ENCODE peak calls at places on chromosome 15, in six cellular contexts. K is endothelial cell, V is cardiac muscle cell, Z is upper lobe of right lung, W is choroid plexus epithelial cell, H is B cell. F is an unnamed sample.

GRCh38 chr15:66212471-66212870 is 41.1 kb downstream of the MEGF11 start:
- DNase-seq in K (no peak), V (no peak), Z (peak), H (no peak), W (no peak), F (no peak)

GRCh38 chr15:93158104-93158503 is 69.1 kb upstream of the RGMA start:
- DNase-seq in H (no peak), W (no peak), Z (no peak), K (no peak), V (no peak), F (no peak)

GRCh38 chr15:84747423-84748273 is 744 bp upstream of the ZNF592 start:
- DNase-seq in W (peak), K (peak), H (peak), V (peak), Z (peak), F (peak)

GRCh38 chr15:70879386-70879785 is 12.8 kb downstream of the THAP10 start:
- DNase-seq in K (no peak), V (peak), H (no peak), W (peak), Z (no peak), F (peak)

GRCh38 chr15:32029862-32030781 is at the start of gene CHRNA7:
- DNase-seq in Z (peak), V (peak), K (peak), W (peak), H (no peak), F (peak)

GRCh38 chr15:43410572-43411214 is 39.8 kb downstream of the TUBGCP4 start:
- DNase-seq in H (no peak), Z (no peak), V (peak), K (no peak), W (peak), F (peak)

GRCh38 chr15:50943623-50944022 is 35.1 kb downstream of the AP4E1 start:
- DNase-seq in K (no peak), W (peak), V (peak), H (no peak), Z (no peak), F (no peak)

GRCh38 chr15:41490355-41490754 is 3.3 kb upstream of the ITPKA start:
- DNase-seq in V (peak), H (no peak), K (no peak), Z (no peak), W (peak), F (peak)

GRCh38 chr15:83166830-83167229 is 40.8 kb downstream of the HDGFL3 start:
- DNase-seq in Z (no peak), W (no peak), K (no peak), H (no peak), V (no peak), F (no peak)

GRCh38 chr15:39625856-39626255 is 45.0 kb downstream of the THBS1 start:
- DNase-seq in K (no peak), V (no peak), W (peak), H (no peak), Z (no peak), F (no peak)

GRCh38 chr15:47824185-47824584 is 106.9 kb downstream of the SEMA6D start:
- DNase-seq in K (no peak), W (no peak), Z (no peak), H (no peak), V (no peak), F (no peak)

GRCh38 chr15:60134609-60135008 is 130.5 kb downstream of the FOXB1 start:
- DNase-seq in V (no peak), K (no peak), W (no peak), Z (no peak), H (no peak), F (no peak)
- TF ChIP-seq CTCF in V (peak), K (no peak), W (peak), Z (peak), H (peak), F (no peak)

GRCh38 chr15:62756326-62756994 is 286.1 kb upstream of the TPM1 start:
- DNase-seq in W (no peak), V (no peak), K (no peak), Z (no peak), H (no peak), F (no peak)
- TF ChIP-seq CTCF in W (no peak), V (no peak), K (no peak), Z (no peak), H (no peak), F (no peak)

DNA sequence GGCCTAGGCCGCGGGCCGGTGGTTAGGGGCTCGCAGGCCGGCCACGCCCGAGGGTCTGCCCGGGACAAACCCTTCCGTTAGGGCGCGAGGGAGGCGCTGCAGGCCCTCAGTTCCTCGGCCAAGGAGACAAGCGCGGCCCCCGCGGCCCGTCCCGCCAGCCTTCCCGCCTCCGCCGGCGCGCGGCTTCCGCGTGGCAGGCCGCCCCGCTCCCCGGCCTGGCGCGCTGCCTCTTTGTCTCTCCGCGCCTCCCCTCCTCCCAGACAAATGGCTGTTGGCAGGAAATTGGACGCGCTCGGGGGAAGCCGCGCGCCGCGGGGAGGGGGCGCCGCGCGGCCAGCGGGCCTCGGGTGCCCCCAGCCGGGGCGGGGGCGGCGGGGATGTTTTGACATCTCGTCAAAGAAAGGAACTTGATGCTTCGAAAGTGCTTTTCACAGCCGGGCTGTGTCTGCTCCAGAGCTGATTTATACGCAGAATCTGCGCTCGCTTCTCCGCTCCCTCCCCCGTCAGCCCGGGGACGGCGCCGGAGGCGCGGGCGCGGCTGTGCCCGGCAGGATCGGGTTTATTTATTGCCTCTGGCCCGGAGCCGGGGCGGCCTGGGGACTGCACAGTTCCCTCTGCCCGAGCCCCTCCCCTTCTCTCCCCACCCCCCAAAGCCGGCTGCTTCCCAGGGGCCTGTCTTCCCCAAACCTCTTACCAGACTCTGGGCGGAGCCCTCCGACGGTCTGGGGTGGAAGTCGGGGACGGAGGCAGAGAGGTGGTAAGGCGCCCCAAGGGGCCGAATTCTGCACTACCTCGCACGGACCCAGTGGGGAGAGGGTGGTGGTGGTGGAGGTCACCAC is 20.8 kb downstream of the SHF start:
- DNase-seq in K (peak), H (peak), W (peak), Z (peak), V (peak), F (peak)
- TF ChIP-seq CTCF in K (peak), H (peak), W (peak), Z (peak), V (peak), F (peak)

DNA sequence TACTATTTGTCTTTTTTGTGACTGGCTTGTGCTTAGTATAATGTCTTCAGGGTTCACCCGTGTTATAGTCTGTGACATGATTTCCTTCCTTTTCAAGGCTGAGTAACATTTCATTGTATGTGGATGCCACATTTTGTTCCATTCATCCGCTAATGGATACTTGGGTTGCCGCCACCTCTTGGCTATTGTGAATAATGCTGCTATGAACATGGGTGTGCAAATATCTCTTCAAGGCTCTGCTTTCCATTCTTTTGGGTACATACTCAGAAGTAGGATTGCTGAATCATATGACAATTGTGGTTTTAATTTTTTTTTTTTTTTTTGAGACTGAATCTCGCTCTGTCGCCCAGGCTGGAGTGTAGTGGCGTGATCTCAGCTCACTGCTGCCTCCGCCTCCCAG is 15.4 kb downstream of the CRTC3 start:
- DNase-seq in Z (no peak), H (no peak), V (no peak), W (no peak), K (no peak), F (peak)
- TF ChIP-seq CTCF in Z (no peak), H (no peak), V (no peak), W (peak), K (no peak), F (peak)

GRCh38 chr15:76058714-76059319 is 968 bp upstream of the TMEM266 start:
- DNase-seq in V (peak), H (no peak), Z (no peak), K (peak), W (peak), F (peak)
- TF ChIP-seq CTCF in V (peak), H (no peak), Z (no peak), K (no peak), W (peak), F (peak)

GRCh38 chr15:89356634-89357298 is 22.1 kb upstream of the POLG start:
- DNase-seq in W (peak), V (no peak), K (no peak), H (no peak), Z (no peak), F (peak)
- TF ChIP-seq CTCF in W (peak), V (peak), K (peak), H (peak), Z (peak), F (peak)

DNA sequence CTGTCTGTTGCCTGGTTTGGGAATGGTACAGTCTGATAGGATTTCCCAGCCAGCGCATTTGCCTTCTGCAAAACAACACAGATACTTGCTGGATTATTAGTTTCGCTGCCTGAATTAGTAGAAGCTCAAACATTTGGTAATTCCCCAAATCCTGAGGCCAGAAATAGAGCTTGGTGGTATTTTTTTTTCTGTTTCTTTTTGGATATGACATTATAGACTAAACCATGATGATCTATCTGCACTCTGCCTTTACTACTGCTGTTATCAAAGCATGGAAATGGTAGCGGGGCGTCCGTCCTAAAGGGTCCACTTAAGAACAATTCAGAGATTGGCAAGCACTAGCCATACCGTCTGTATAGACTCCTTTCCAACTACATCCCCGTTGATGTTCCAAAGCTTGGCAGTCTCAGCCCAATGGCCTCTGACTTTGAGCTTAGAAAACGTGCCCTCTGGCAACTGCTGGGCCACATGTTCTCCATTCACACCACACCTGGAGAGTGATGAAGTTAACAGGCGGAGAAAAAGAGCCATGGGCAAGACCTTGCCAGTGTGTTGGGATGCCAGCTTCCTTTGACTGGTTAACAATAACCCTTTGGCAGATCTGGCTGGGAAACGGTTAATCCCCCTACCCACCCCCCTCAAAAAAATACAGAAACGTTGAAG is 241.0 kb upstream of the NR2F2 start:
- DNase-seq in H (no peak), V (no peak), W (no peak), K (no peak), Z (no peak), F (no peak)
- TF ChIP-seq CTCF in H (no peak), V (no peak), W (no peak), K (no peak), Z (no peak), F (no peak)

GRCh38 chr15:44659041-44659440 is 4.4 kb downstream of the SPG11 start:
- DNase-seq in V (no peak), K (no peak), Z (no peak), H (no peak), W (no peak), F (no peak)

GRCh38 chr15:44662478-44663409 is 718 bp downstream of the SPG11 start:
- DNase-seq in W (peak), Z (peak), H (peak), K (peak), V (peak), F (peak)

GRCh38 chr15:44667039-44667360 is 3.5 kb upstream of the SPG11 start:
- DNase-seq in V (no peak), Z (no peak), H (no peak), W (no peak), K (no peak), F (no peak)

GRCh38 chr15:44666208-44667038 is 3.0 kb upstream of the SPG11 start:
- DNase-seq in K (no peak), W (no peak), H (no peak), V (no peak), Z (no peak), F (no peak)

GRCh38 chr15:44663410-44664272 is at the start of gene SPG11:
- DNase-seq in V (peak), H (peak), W (peak), K (peak), Z (peak), F (peak)
- TF ChIP-seq CTCF in V (peak), H (peak), W (peak), K (peak), Z (peak), F (peak)

DNA sequence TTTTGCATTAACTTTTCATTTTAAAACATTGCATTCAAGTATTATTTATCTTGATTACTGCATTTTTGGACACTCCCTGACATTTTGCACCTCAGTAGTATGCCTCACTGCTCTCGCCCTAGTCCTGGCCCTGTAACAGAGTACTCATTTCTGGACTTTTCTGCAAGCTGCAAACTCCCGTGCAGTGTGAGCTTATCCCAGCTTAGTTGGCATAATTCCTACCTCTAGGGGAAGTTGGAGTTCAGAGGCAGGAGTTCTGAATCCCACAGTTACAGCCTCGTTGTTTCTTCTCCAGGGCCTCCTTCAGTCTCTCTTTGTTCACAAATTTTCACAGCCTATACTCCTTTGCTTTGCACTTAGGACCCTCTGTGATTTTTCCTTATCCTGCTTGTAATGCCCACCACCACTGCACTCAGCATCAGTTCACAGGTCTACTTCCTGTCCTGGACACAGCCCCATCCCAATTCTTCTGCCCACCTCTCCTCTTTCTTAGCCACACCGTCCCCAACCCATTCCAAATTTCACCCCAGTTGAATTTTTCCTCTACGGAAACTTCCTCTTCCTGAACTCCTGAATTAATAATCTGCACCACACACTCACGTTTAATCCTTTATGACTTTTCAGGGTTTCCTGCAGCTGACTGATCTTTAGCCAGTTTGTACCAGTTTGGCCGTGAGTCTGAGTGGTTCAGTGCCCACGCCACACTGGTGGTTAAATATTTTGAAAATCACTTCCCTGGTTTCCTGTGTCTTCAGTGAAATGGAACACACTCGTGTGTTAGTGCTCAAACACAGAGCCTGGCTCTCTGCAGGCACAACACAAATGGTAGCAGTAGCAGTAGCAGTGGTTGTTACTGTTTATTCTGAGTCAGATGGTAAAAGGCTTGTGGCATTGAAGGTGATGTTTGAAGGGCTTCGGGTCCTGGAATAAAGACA is 6.3 kb upstream of the CTSH start:
- DNase-seq in K (no peak), W (peak), H (peak), Z (no peak), V (peak), F (no peak)
- TF ChIP-seq CTCF in K (no peak), W (peak), H (no peak), Z (peak), V (peak), F (no peak)

DNA sequence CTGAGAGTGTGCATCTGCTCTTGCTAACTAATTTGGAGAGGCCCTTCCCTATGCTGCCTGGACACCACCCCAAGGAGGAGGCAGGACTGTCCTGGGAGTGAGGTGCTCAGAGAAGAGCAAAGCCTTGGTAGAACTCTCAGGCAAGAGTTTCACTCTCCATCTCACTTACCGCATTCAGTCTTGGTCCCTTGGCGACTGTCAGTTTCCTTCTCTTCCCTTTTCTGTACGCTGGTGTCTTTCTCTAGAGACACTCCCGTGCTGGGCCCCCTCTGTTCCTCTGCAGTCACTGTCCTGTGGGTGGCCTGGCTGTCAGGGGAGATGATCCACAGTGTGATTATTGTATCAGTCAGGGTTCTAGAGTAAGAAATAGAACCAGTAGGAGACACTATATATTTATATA is 44.0 kb downstream of the IDH2 start:
- DNase-seq in H (peak), W (no peak), V (no peak), Z (no peak), K (no peak), F (peak)
- TF ChIP-seq CTCF in H (no peak), W (no peak), V (no peak), Z (no peak), K (no peak), F (no peak)